ENCODE peak calls at places on chromosomes 2 and 18, in ten cellular contexts. One of them, this sample, is unnamed.

GRCh38 chr2:63122921-63123320 is 72.3 kb downstream of the OTX1 start:
- DNase-seq in GM13976: no peak
- DNase-seq in keratinocyte: peak; percentile 11
- DNase-seq in astrocyte of the spinal cord: no peak
- DNase-seq in body of pancreas: no peak
- DNase-seq in nephron progenitor cell: no peak
- DNase-seq in cardiac muscle cell: no peak
- DNase-seq in AG09309: no peak
- DNase-seq in endothelial cell: no peak
- DNase-seq in lung: no peak
- DNase-seq in this sample: no peak

GRCh38 chr2:31108887-31109286 is 29.4 kb downstream of the GALNT14 start:
- DNase-seq in GM13976: no peak
- DNase-seq in keratinocyte: no peak
- DNase-seq in astrocyte of the spinal cord: no peak
- DNase-seq in body of pancreas: no peak
- DNase-seq in nephron progenitor cell: no peak
- DNase-seq in cardiac muscle cell: no peak
- DNase-seq in AG09309: no peak
- DNase-seq in endothelial cell: no peak
- DNase-seq in lung: no peak
- DNase-seq in this sample: no peak

GRCh38 chr2:239260546-239261327 is 140.1 kb downstream of the HDAC4 start:
- DNase-seq in GM13976: no peak
- DNase-seq in keratinocyte: no peak
- DNase-seq in astrocyte of the spinal cord: no peak
- DNase-seq in body of pancreas: no peak
- DNase-seq in nephron progenitor cell: no peak
- DNase-seq in cardiac muscle cell: no peak
- DNase-seq in AG09309: no peak
- DNase-seq in endothelial cell: no peak
- DNase-seq in lung: no peak
- DNase-seq in this sample: no peak

GRCh38 chr2:157628282-157628531 is 457 bp downstream of the ACVR1C start:
- DNase-seq in GM13976: no peak
- DNase-seq in keratinocyte: no peak
- DNase-seq in astrocyte of the spinal cord: no peak
- DNase-seq in body of pancreas: no peak
- DNase-seq in nephron progenitor cell: no peak
- DNase-seq in cardiac muscle cell: no peak
- DNase-seq in AG09309: no peak
- DNase-seq in endothelial cell: no peak
- DNase-seq in lung: no peak
- DNase-seq in this sample: no peak

GRCh38 chr2:20444993-20445910 is 1.6 kb upstream of the RHOB start:
- DNase-seq in GM13976: no peak
- DNase-seq in keratinocyte: no peak
- DNase-seq in astrocyte of the spinal cord: no peak
- DNase-seq in body of pancreas: peak; percentile 3
- DNase-seq in nephron progenitor cell: no peak
- DNase-seq in cardiac muscle cell: no peak
- DNase-seq in AG09309: no peak
- DNase-seq in endothelial cell: no peak
- DNase-seq in lung: no peak
- DNase-seq in this sample: peak; percentile 61

GRCh38 chr2:84486436-84487115 is 27.5 kb upstream of the SUCLG1 start:
- DNase-seq in GM13976: no peak
- DNase-seq in keratinocyte: no peak
- DNase-seq in astrocyte of the spinal cord: peak; percentile 43
- DNase-seq in body of pancreas: peak; percentile 88
- DNase-seq in nephron progenitor cell: no peak
- DNase-seq in cardiac muscle cell: peak; percentile 94
- DNase-seq in AG09309: no peak
- DNase-seq in endothelial cell: no peak
- DNase-seq in lung: peak; percentile 73
- DNase-seq in this sample: no peak

GRCh38 chr2:71791501-71792135 is 338.3 kb downstream of the DYSF start:
- DNase-seq in GM13976: no peak
- DNase-seq in keratinocyte: no peak
- DNase-seq in astrocyte of the spinal cord: no peak
- DNase-seq in body of pancreas: no peak
- DNase-seq in nephron progenitor cell: no peak
- DNase-seq in cardiac muscle cell: no peak
- DNase-seq in AG09309: no peak
- DNase-seq in endothelial cell: no peak
- DNase-seq in lung: no peak
- DNase-seq in this sample: no peak

GRCh38 chr2:47569658-47570398 is 166.9 kb downstream of the MSH2 start:
- DNase-seq in GM13976: peak; percentile 66
- DNase-seq in keratinocyte: no peak
- DNase-seq in astrocyte of the spinal cord: no peak
- DNase-seq in body of pancreas: peak; percentile 5
- DNase-seq in nephron progenitor cell: peak; percentile 50
- DNase-seq in cardiac muscle cell: peak; percentile 17
- DNase-seq in AG09309: no peak
- DNase-seq in endothelial cell: peak; percentile 13
- DNase-seq in lung: no peak
- DNase-seq in this sample: no peak

GRCh38 chr18:50218432-50219197 is 23.7 kb upstream of the MYO5B start:
- DNase-seq in GM13976: peak; percentile 51
- DNase-seq in keratinocyte: no peak
- DNase-seq in astrocyte of the spinal cord: peak; percentile 3
- DNase-seq in body of pancreas: peak; percentile 63
- DNase-seq in nephron progenitor cell: no peak
- DNase-seq in cardiac muscle cell: peak; percentile 43
- DNase-seq in AG09309: no peak
- DNase-seq in endothelial cell: peak; percentile 17
- DNase-seq in lung: no peak
- DNase-seq in this sample: no peak
- TF ChIP-seq CTCF in GM13976: peak; percentile 45
- TF ChIP-seq CTCF in keratinocyte: peak; percentile 58
- TF ChIP-seq CTCF in astrocyte of the spinal cord: peak; percentile 31
- TF ChIP-seq CTCF in body of pancreas: peak; percentile 25
- TF ChIP-seq CTCF in nephron progenitor cell: no peak
- TF ChIP-seq CTCF in cardiac muscle cell: peak; percentile 53
- TF ChIP-seq CTCF in AG09309: peak; percentile 51
- TF ChIP-seq CTCF in endothelial cell: peak; percentile 19
- TF ChIP-seq CTCF in lung: no peak
- TF ChIP-seq CTCF in this sample: peak; percentile 13

GRCh38 chr2:57453929-57454328 is 592.7 kb upstream of the VRK2 start:
- DNase-seq in GM13976: no peak
- DNase-seq in keratinocyte: no peak
- DNase-seq in astrocyte of the spinal cord: no peak
- DNase-seq in body of pancreas: no peak
- DNase-seq in nephron progenitor cell: no peak
- DNase-seq in cardiac muscle cell: no peak
- DNase-seq in AG09309: no peak
- DNase-seq in endothelial cell: no peak
- DNase-seq in lung: no peak
- DNase-seq in this sample: no peak
- TF ChIP-seq CTCF in GM13976: no peak
- TF ChIP-seq CTCF in keratinocyte: no peak
- TF ChIP-seq CTCF in astrocyte of the spinal cord: no peak
- TF ChIP-seq CTCF in body of pancreas: no peak
- TF ChIP-seq CTCF in nephron progenitor cell: peak; percentile 24
- TF ChIP-seq CTCF in cardiac muscle cell: no peak
- TF ChIP-seq CTCF in AG09309: no peak
- TF ChIP-seq CTCF in endothelial cell: no peak
- TF ChIP-seq CTCF in lung: no peak
- TF ChIP-seq CTCF in this sample: no peak

GRCh38 chr2:127643698-127644660 is 2.0 kb upstream of the GPR17 start:
- DNase-seq in GM13976: no peak
- DNase-seq in keratinocyte: no peak
- DNase-seq in astrocyte of the spinal cord: no peak
- DNase-seq in body of pancreas: no peak
- DNase-seq in nephron progenitor cell: no peak
- DNase-seq in cardiac muscle cell: no peak
- DNase-seq in AG09309: no peak
- DNase-seq in endothelial cell: no peak
- DNase-seq in lung: no peak
- DNase-seq in this sample: no peak
- TF ChIP-seq CTCF in GM13976: no peak
- TF ChIP-seq CTCF in keratinocyte: no peak
- TF ChIP-seq CTCF in astrocyte of the spinal cord: no peak
- TF ChIP-seq CTCF in body of pancreas: no peak
- TF ChIP-seq CTCF in nephron progenitor cell: no peak
- TF ChIP-seq CTCF in cardiac muscle cell: no peak
- TF ChIP-seq CTCF in AG09309: no peak
- TF ChIP-seq CTCF in endothelial cell: no peak
- TF ChIP-seq CTCF in lung: no peak
- TF ChIP-seq CTCF in this sample: no peak

GRCh38 chr2:16003152-16003551 is 62.8 kb downstream of the MYCN start:
- DNase-seq in GM13976: no peak
- DNase-seq in keratinocyte: no peak
- DNase-seq in astrocyte of the spinal cord: no peak
- DNase-seq in body of pancreas: no peak
- DNase-seq in nephron progenitor cell: no peak
- DNase-seq in cardiac muscle cell: no peak
- DNase-seq in AG09309: no peak
- DNase-seq in endothelial cell: no peak
- DNase-seq in lung: no peak
- DNase-seq in this sample: no peak
- TF ChIP-seq CTCF in GM13976: no peak
- TF ChIP-seq CTCF in keratinocyte: no peak
- TF ChIP-seq CTCF in astrocyte of the spinal cord: no peak
- TF ChIP-seq CTCF in body of pancreas: no peak
- TF ChIP-seq CTCF in nephron progenitor cell: no peak
- TF ChIP-seq CTCF in cardiac muscle cell: no peak
- TF ChIP-seq CTCF in AG09309: no peak
- TF ChIP-seq CTCF in endothelial cell: no peak
- TF ChIP-seq CTCF in lung: no peak
- TF ChIP-seq CTCF in this sample: no peak

GRCh38 chr2:18428516-18428915 is 131.9 kb downstream of the RDH14 start:
- DNase-seq in GM13976: no peak
- DNase-seq in keratinocyte: no peak
- DNase-seq in astrocyte of the spinal cord: no peak
- DNase-seq in body of pancreas: no peak
- DNase-seq in nephron progenitor cell: no peak
- DNase-seq in cardiac muscle cell: no peak
- DNase-seq in AG09309: no peak
- DNase-seq in endothelial cell: no peak
- DNase-seq in lung: no peak
- DNase-seq in this sample: no peak

GRCh38 chr2:18422416-18423165 is 137.9 kb downstream of the RDH14 start:
- DNase-seq in GM13976: no peak
- DNase-seq in keratinocyte: no peak
- DNase-seq in astrocyte of the spinal cord: no peak
- DNase-seq in body of pancreas: no peak
- DNase-seq in nephron progenitor cell: no peak
- DNase-seq in cardiac muscle cell: no peak
- DNase-seq in AG09309: no peak
- DNase-seq in endothelial cell: no peak
- DNase-seq in lung: no peak
- DNase-seq in this sample: no peak

GRCh38 chr2:18423636-18424035 is 136.8 kb downstream of the RDH14 start:
- DNase-seq in GM13976: no peak
- DNase-seq in keratinocyte: no peak
- DNase-seq in astrocyte of the spinal cord: no peak
- DNase-seq in body of pancreas: no peak
- DNase-seq in nephron progenitor cell: no peak
- DNase-seq in cardiac muscle cell: no peak
- DNase-seq in AG09309: no peak
- DNase-seq in endothelial cell: no peak
- DNase-seq in lung: no peak
- DNase-seq in this sample: no peak

GRCh38 chr2:18426174-18426573 is 134.3 kb downstream of the RDH14 start:
- DNase-seq in GM13976: no peak
- DNase-seq in keratinocyte: no peak
- DNase-seq in astrocyte of the spinal cord: no peak
- DNase-seq in body of pancreas: no peak
- DNase-seq in nephron progenitor cell: no peak
- DNase-seq in cardiac muscle cell: no peak
- DNase-seq in AG09309: no peak
- DNase-seq in endothelial cell: no peak
- DNase-seq in lung: no peak
- DNase-seq in this sample: no peak

DNA sequence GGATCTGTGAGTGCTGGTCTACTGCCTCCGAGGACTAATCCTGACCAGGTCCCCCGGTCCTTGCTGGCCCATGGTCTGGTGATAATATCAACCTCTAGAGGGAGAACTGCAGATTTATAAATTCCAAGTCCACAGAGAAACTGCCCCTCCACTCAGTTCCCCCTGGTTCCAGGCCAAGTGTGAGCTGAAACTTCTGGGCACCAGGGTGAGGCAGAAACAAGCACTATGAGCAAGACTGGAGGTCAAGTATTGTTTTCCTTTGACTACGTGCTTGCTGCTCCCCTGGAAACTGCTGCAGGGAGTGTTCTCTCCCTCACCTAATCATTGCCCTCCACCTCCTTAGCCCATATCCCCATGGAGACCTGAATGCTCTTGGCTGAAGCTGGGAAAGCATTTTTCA is 135.3 kb downstream of the RDH14 start:
- DNase-seq in GM13976: no peak
- DNase-seq in keratinocyte: no peak
- DNase-seq in astrocyte of the spinal cord: no peak
- DNase-seq in body of pancreas: no peak
- DNase-seq in nephron progenitor cell: no peak
- DNase-seq in cardiac muscle cell: peak; percentile 43
- DNase-seq in AG09309: no peak
- DNase-seq in endothelial cell: no peak
- DNase-seq in lung: no peak
- DNase-seq in this sample: no peak
- TF ChIP-seq CTCF in GM13976: no peak
- TF ChIP-seq CTCF in keratinocyte: no peak
- TF ChIP-seq CTCF in astrocyte of the spinal cord: no peak
- TF ChIP-seq CTCF in body of pancreas: no peak
- TF ChIP-seq CTCF in nephron progenitor cell: peak; percentile 11
- TF ChIP-seq CTCF in cardiac muscle cell: no peak
- TF ChIP-seq CTCF in AG09309: no peak
- TF ChIP-seq CTCF in endothelial cell: no peak
- TF ChIP-seq CTCF in lung: no peak
- TF ChIP-seq CTCF in this sample: no peak

This sample was measured in right atrium auricular region.